ENCODE peak calls at places on chromosomes 12 and 14, in seven cellular contexts. X is HS-5; O is psoas muscle; L is BE2C; C is stimulated activated naive CD4-positive, alpha-beta T cell treated with Interleukin-2 at 50 U/mL for 16 hours; A is iPS DF 19.7; G is activated CD4-positive, alpha-beta T cell treated with anti-CD3 and anti-CD28 coated beads for 4 hours. W is an unnamed sample.

GRCh38 chr12:58639323-58639934 is 280.9 kb downstream of the LRIG3 start:
- DNase-seq in A (no peak), L (no peak), C (no peak), O (no peak), G (no peak), X (no peak), W (no peak)

GRCh38 chr14:20976291-20976690 is 13.5 kb upstream of the METTL17 start:
- DNase-seq in X (no peak), L (no peak), A (no peak), C (no peak), G (no peak), O (no peak), W (no peak)

GRCh38 chr12:40775681-40776080 is 83.4 kb downstream of the CNTN1 start:
- DNase-seq in C (no peak), A (no peak), X (peak; percentile 19), G (no peak), O (no peak), L (no peak), W (no peak)

GRCh38 chr12:42761601-42762350 is 172.2 kb upstream of the PRICKLE1 start:
- DNase-seq in G (no peak), O (no peak), X (no peak), L (no peak), C (no peak), A (no peak), W (no peak)

GRCh38 chr12:31363416-31363809 is 37.5 kb upstream of the SINHCAF start:
- DNase-seq in O (no peak), A (no peak), G (no peak), C (no peak), X (no peak), L (no peak), W (no peak)

GRCh38 chr14:95460647-95461478 is 55.6 kb downstream of the SYNE3 start:
- DNase-seq in A (no peak), X (peak; percentile 53), O (no peak), C (no peak), L (no peak), G (no peak), W (no peak)

GRCh38 chr14:80567905-80568512 is 356.7 kb upstream of the DIO2 start:
- DNase-seq in X (peak; percentile 2), L (no peak), O (no peak), C (no peak), G (no peak), A (no peak), W (no peak)

GRCh38 chr12:113468365-113469223 is 3.1 kb downstream of the LHX5 start:
- DNase-seq in X (no peak), L (no peak), A (no peak), O (no peak), C (no peak), G (no peak), W (no peak)

GRCh38 chr14:96065661-96066459 is 26.7 kb downstream of the C14orf132 start:
- DNase-seq in L (peak; percentile 58), G (no peak), A (no peak), O (no peak), X (no peak), C (no peak), W (no peak)

GRCh38 chr12:50574621-50575348 is 70.0 kb downstream of the DIP2B start:
- DNase-seq in O (no peak), A (no peak), C (no peak), L (no peak), X (no peak), G (no peak), W (no peak)

GRCh38 chr12:85639834-85640233 is 196.4 kb downstream of the RASSF9 start:
- DNase-seq in C (no peak), G (no peak), L (no peak), A (no peak), O (no peak), X (peak; percentile 19), W (no peak)

GRCh38 chr14:22456986-22457594 is 131.9 kb downstream of the DAD1 start:
- DNase-seq in X (no peak), O (no peak), L (no peak), G (no peak), A (no peak), C (no peak), W (no peak)

GRCh38 chr12:85092814-85093370 is 56.7 kb downstream of the LRRIQ1 start:
- DNase-seq in C (no peak), G (no peak), A (no peak), L (no peak), X (no peak), O (no peak), W (no peak)

GRCh38 chr14:42224053-42224888 is 617.6 kb downstream of the LRFN5 start:
- DNase-seq in G (no peak), L (peak; percentile 61), X (no peak), A (no peak), O (no peak), C (no peak), W (peak; percentile 76)

GRCh38 chr14:91356218-91356763 is 61.3 kb downstream of the CCDC88C start:
- DNase-seq in G (no peak), A (no peak), C (no peak), X (no peak), L (no peak), O (no peak), W (no peak)

GRCh38 chr14:105364100-105364708 is 34.1 kb upstream of the TEX22 start:
- DNase-seq in G (peak; percentile 32), A (no peak), L (peak; percentile 67), O (no peak), X (peak; percentile 51), C (peak; percentile 16), W (no peak)

GRCh38 chr12:6563448-6564050 is 4.5 kb downstream of the NOP2 start:
- DNase-seq in L (peak; percentile 77), A (no peak), X (no peak), G (peak; percentile 61), C (peak; percentile 53), O (peak; percentile 74), W (peak; percentile 80)

GRCh38 chr12:54977155-54977554 is 7.4 kb downstream of the TESPA1 start:
- DNase-seq in G (no peak), C (no peak), O (no peak), X (peak; percentile 46), A (no peak), L (no peak), W (no peak)

GRCh38 chr12:2288001-2288400 is 235.2 kb downstream of the CACNA1C start:
- DNase-seq in L (no peak), G (no peak), O (no peak), C (no peak), A (no peak), X (no peak), W (no peak)

GRCh38 chr14:77409131-77409533 is 14.2 kb downstream of the NOXRED1 start:
- DNase-seq in G (no peak), X (no peak), L (peak; percentile 22), A (no peak), O (no peak), C (no peak), W (peak; percentile 38)